ENCODE peak calls at places on chromosomes 13 and 19, in ten cellular contexts. Y is fibroblast of lung, U is astrocyte, J is pancreas, C is tibial artery, A is omental fat pad, S is brain microvascular endothelial cell, R is activated B cell treated with CpG ODN at 0.5 μM for 24 hours, B is glutamatergic neuron, I is prostate gland. G is an unnamed sample.

GRCh38 chr19:36049080-36049698 is 4.9 kb downstream of the THAP8 start:
- DNase-seq in R (no peak), U (no peak), J (no peak), A (no peak), Y (peak), S (no peak), I (no peak), C (no peak), B (no peak), G (no peak)

GRCh38 chr13:98988277-98988676 is 10.4 kb upstream of the DOCK9 start:
- DNase-seq in A (no peak), I (no peak), B (no peak), S (no peak), J (no peak), U (no peak), C (no peak), R (no peak), Y (no peak), G (no peak)

GRCh38 chr13:110331362-110331761 is 24.3 kb downstream of the COL4A2 start:
- DNase-seq in I (no peak), S (peak), A (no peak), U (peak), B (no peak), C (no peak), J (no peak), Y (peak), R (no peak), G (no peak)

GRCh38 chr13:109768616-109769015 is 17.8 kb downstream of the IRS2 start:
- DNase-seq in C (no peak), U (no peak), A (no peak), Y (no peak), R (no peak), J (no peak), I (no peak), S (no peak), B (no peak), G (no peak)

GRCh38 chr19:47723573-47723923 is 10.3 kb downstream of the EHD2 start:
- DNase-seq in R (no peak), Y (peak), C (peak), J (peak), A (no peak), I (no peak), B (no peak), U (peak), S (peak), G (no peak)

GRCh38 chr13:96449920-96450319 is 360.0 kb downstream of the HS6ST3 start:
- DNase-seq in Y (no peak), A (no peak), B (no peak), U (no peak), S (no peak), C (no peak), R (no peak), J (no peak), I (no peak), G (no peak)

GRCh38 chr19:10718205-10719196 is 622 bp downstream of the DNM2 start:
- DNase-seq in B (peak), S (no peak), U (peak), J (peak), Y (peak), A (no peak), R (peak), C (peak), I (no peak), G (no peak)

GRCh38 chr13:101624981-101625380 is 172.5 kb downstream of the ITGBL1 start:
- DNase-seq in C (no peak), A (no peak), S (no peak), B (no peak), J (no peak), U (no peak), Y (no peak), R (no peak), I (no peak), G (no peak)

GRCh38 chr13:32911506-32911905 is 104.7 kb upstream of the KL start:
- DNase-seq in J (no peak), A (no peak), I (peak), U (no peak), R (no peak), Y (no peak), S (peak), C (no peak), B (no peak), G (no peak)

GRCh38 chr13:40194204-40194806 is 472.1 kb downstream of the FOXO1 start:
- DNase-seq in J (no peak), B (no peak), S (no peak), U (no peak), I (no peak), R (no peak), C (peak), A (no peak), Y (peak), G (no peak)
- TF ChIP-seq CTCF in J (no peak), B (no peak), S (no peak), U (no peak), I (no peak), R (no peak), C (no peak), A (no peak), Y (no peak), G (no peak)

GRCh38 chr19:1362385-1363257 is 21.1 kb upstream of the NDUFS7 start:
- DNase-seq in S (no peak), R (no peak), U (no peak), C (no peak), I (no peak), A (no peak), B (no peak), Y (no peak), J (no peak), G (no peak)

GRCh38 chr19:1363599-1363998 is 20.1 kb upstream of the NDUFS7 start:
- DNase-seq in U (no peak), R (no peak), S (no peak), B (no peak), C (no peak), A (no peak), J (no peak), I (no peak), Y (no peak), G (no peak)

GRCh38 chr19:1365306-1365963 is 18.3 kb upstream of the NDUFS7 start:
- DNase-seq in C (no peak), J (no peak), R (no peak), B (no peak), Y (peak), U (no peak), A (no peak), S (no peak), I (no peak), G (no peak)

GRCh38 chr19:1365964-1366695 is 17.6 kb upstream of the NDUFS7 start:
- DNase-seq in C (no peak), I (no peak), B (no peak), S (no peak), U (no peak), A (no peak), R (no peak), J (no peak), Y (no peak), G (no peak)

DNA sequence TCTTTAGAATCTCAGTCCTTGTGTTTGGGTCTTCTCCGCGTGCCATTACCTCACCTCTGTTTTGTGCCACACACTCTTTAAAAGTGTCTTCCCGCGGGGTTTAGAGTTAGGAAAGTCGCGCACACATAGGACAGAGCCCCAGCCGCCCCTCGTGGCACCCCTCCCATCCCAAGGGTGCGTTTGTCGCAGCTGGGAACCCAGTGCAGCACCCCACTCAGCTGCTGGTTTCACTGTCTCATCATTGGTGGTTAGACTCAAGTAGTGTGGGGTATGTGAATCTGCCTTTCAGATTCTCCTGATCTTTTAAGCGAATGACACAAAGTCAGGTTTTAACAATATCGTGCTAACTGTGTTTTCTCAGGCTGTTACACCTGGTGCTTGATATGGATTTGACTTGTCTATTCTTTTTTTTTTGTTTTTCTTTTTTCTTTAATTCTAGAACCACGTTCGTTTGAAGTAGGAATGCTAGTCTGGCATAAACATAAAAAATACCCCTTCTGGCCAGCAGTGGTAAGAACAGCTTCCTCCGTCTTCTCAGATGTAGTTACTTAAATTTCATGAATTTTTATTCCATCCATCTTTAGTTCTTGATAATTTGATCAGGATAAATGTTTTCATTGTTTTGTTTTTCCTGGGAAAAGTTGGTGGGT is 19.5 kb upstream of the NDUFS7 start:
- DNase-seq in S (no peak), I (no peak), J (no peak), B (no peak), R (no peak), C (no peak), A (no peak), U (no peak), Y (no peak), G (no peak)
- TF ChIP-seq CTCF in S (peak), I (no peak), J (no peak), B (peak), R (no peak), C (no peak), A (no peak), U (peak), Y (peak), G (peak)

GRCh38 chr19:2551864-2552185 is 75.9 kb downstream of the GADD45B start:
- DNase-seq in B (no peak), I (no peak), U (no peak), J (no peak), S (no peak), R (no peak), C (no peak), Y (no peak), A (no peak), G (no peak)

GRCh38 chr19:2551172-2551863 is 75.4 kb downstream of the GADD45B start:
- DNase-seq in R (no peak), J (no peak), U (no peak), B (no peak), A (no peak), S (no peak), Y (no peak), C (no peak), I (no peak), G (no peak)

GRCh38 chr19:2548966-2549365 is 73.0 kb downstream of the GADD45B start:
- DNase-seq in R (no peak), J (no peak), C (no peak), S (no peak), Y (no peak), U (no peak), B (no peak), I (no peak), A (no peak), G (no peak)

GRCh38 chr19:2549701-2550191 is 73.8 kb downstream of the GADD45B start:
- DNase-seq in I (no peak), J (no peak), S (peak), R (no peak), B (no peak), A (no peak), U (peak), C (peak), Y (peak), G (no peak)

GRCh38 chr19:2550431-2551171 is 74.7 kb downstream of the GADD45B start:
- DNase-seq in S (no peak), R (no peak), J (no peak), B (peak), I (no peak), U (no peak), A (no peak), Y (no peak), C (no peak), G (no peak)
- TF ChIP-seq CTCF in S (no peak), R (no peak), J (no peak), B (no peak), I (no peak), U (no peak), A (no peak), Y (peak), C (no peak), G (no peak)

DNA sequence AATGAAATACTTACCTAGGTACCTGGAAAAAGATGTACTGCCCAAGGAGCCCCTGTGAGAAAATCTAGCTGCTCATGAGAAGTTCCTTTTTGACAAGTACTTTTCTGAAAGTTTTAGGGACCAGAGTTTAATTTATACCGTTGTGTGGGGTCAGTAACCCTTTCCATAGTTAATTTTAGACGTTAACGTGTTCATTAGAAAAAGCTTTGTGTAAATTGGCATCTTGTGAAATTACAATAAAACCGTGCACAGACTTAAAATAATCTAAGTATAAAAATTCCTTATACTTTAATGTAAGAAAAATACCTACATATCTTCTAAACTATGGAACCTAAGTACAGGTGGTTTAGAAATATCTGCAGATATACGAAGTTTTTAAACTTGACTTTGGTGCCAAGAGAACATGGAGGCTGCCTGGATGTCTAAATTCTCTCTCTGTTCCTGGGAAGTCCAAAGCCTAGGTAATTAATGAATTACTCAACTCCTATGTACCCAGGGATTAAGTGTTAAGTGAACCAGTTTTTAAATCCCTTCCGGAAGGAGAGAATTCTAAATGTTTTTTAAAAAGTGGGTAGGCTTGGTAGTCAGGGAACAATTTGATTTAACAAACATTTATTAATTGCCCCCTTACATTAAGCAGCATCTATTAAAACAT is 50.2 kb upstream of the PDX1 start:
- DNase-seq in B (no peak), C (no peak), Y (no peak), R (no peak), S (no peak), I (no peak), A (no peak), J (no peak), U (no peak), G (no peak)
- TF ChIP-seq CTCF in B (no peak), C (no peak), Y (no peak), R (no peak), S (no peak), I (no peak), A (no peak), J (no peak), U (no peak), G (peak)